ENCODE peak calls at places on chromosomes 4 and X, in nine cellular contexts. J is cardiac muscle cell; F is dorsolateral prefrontal cortex; M is lung; D is upper lobe of right lung; P is fibroblast of lung; C is thoracic aorta; O is tibial artery; I is CD8-positive, alpha-beta T cell. G is an unnamed sample.

GRCh38 chrX:101078716-101079115 is at the start of gene TMEM35A:
- DNase-seq in P (peak; percentile 44), M (no peak), C (no peak), I (no peak), D (no peak), O (no peak), F (no peak), J (peak; percentile 38), G (no peak)

GRCh38 chr4:52836653-52837052 is 25.5 kb upstream of the RASL11B start:
- DNase-seq in I (no peak), P (no peak), O (no peak), C (no peak), F (no peak), M (no peak), J (no peak), D (no peak), G (no peak)

GRCh38 chr4:85932371-85933305 is 427.2 kb downstream of the MAPK10 start:
- DNase-seq in J (peak; percentile 37), I (no peak), F (no peak), D (no peak), O (no peak), C (no peak), M (peak; percentile 35), P (peak; percentile 72), G (no peak)

GRCh38 chrX:105706041-105706440 is 116.3 kb upstream of the NRK start:
- DNase-seq in O (no peak), C (no peak), F (no peak), D (no peak), I (no peak), J (peak; percentile 67), M (no peak), P (no peak), G (no peak)

GRCh38 chr4:39308576-39308975 is 57.6 kb downstream of the RFC1 start:
- DNase-seq in P (peak; percentile 54), J (no peak), F (no peak), M (no peak), I (no peak), D (no peak), C (no peak), O (no peak), G (no peak)

GRCh38 chrX:38318606-38319005 is 8.7 kb downstream of the RPGR start:
- DNase-seq in O (no peak), D (no peak), I (no peak), J (no peak), M (no peak), F (no peak), C (no peak), P (no peak), G (no peak)

GRCh38 chr4:37770016-37770415 is 56.5 kb upstream of the PGM2 start:
- DNase-seq in O (no peak), P (peak; percentile 89), J (peak; percentile 85), F (no peak), D (no peak), M (no peak), I (no peak), C (no peak), G (no peak)

GRCh38 chr4:163540977-163541376 is 46.5 kb downstream of the TMA16 start:
- DNase-seq in I (no peak), J (peak; percentile 19), O (peak; percentile 22), F (no peak), P (peak; percentile 92), D (no peak), M (no peak), C (no peak), G (no peak)

GRCh38 chr4:1047106-1047975 is 35.9 kb downstream of the FGFRL1 start:
- DNase-seq in J (no peak), C (peak; percentile 1), P (no peak), D (peak; percentile 62), O (peak; percentile 24), F (peak; percentile 43), M (no peak), I (no peak), G (peak; percentile 77)

GRCh38 chr4:187232796-187233195 is 509.1 kb upstream of the FAT1 start:
- DNase-seq in C (no peak), P (no peak), J (no peak), M (no peak), F (no peak), I (no peak), D (no peak), O (no peak), G (no peak)

GRCh38 chrX:101759000-101759399 is 99.3 kb upstream of the ARMCX2 start:
- DNase-seq in P (peak; percentile 49), F (no peak), M (no peak), C (no peak), O (peak; percentile 21), I (no peak), D (no peak), J (peak; percentile 45), G (no peak)

GRCh38 chr4:3320361-3321023 is 27.7 kb downstream of the RGS12 start:
- DNase-seq in I (no peak), P (no peak), D (peak; percentile 31), O (no peak), M (no peak), F (no peak), C (no peak), J (no peak), G (peak; percentile 62)

GRCh38 chr4:112510468-112511293 is 5.3 kb downstream of the NEUROG2 start:
- DNase-seq in J (no peak), O (no peak), D (no peak), F (no peak), M (no peak), C (no peak), I (no peak), P (no peak), G (no peak)

GRCh38 chr4:52594961-52595360 is 64.1 kb downstream of the USP46 start:
- DNase-seq in F (no peak), M (no peak), D (no peak), O (no peak), J (peak; percentile 40), I (no peak), P (no peak), C (no peak), G (no peak)

GRCh38 chr4:119587796-119588195 is 40.8 kb downstream of the PDE5A start:
- DNase-seq in C (no peak), O (no peak), P (peak; percentile 30), F (no peak), D (no peak), I (no peak), M (no peak), J (no peak), G (no peak)

GRCh38 chr4:78652282-78652876 is 100.8 kb downstream of the ANXA3 start:
- DNase-seq in O (no peak), D (no peak), I (no peak), M (no peak), F (peak; percentile 48), P (peak; percentile 77), C (no peak), J (peak; percentile 75), G (no peak)

GRCh38 chr4:118356731-118357130 is 3.9 kb upstream of the PRSS12 start:
- DNase-seq in P (no peak), O (no peak), I (no peak), F (no peak), C (no peak), M (no peak), D (no peak), J (no peak), G (no peak)

GRCh38 chr4:136927172-136927571 is 605.1 kb downstream of the PCDH18 start:
- DNase-seq in P (peak; percentile 94), D (no peak), M (no peak), O (no peak), F (no peak), J (peak; percentile 11), I (no peak), C (no peak), G (no peak)

GRCh38 chrX:41265615-41266014 is 68.3 kb upstream of the DDX3X start:
- DNase-seq in D (no peak), F (peak; percentile 49), O (peak; percentile 24), M (no peak), I (peak; percentile 9), C (peak; percentile 7), P (peak; percentile 73), J (peak; percentile 29), G (no peak)

DNA sequence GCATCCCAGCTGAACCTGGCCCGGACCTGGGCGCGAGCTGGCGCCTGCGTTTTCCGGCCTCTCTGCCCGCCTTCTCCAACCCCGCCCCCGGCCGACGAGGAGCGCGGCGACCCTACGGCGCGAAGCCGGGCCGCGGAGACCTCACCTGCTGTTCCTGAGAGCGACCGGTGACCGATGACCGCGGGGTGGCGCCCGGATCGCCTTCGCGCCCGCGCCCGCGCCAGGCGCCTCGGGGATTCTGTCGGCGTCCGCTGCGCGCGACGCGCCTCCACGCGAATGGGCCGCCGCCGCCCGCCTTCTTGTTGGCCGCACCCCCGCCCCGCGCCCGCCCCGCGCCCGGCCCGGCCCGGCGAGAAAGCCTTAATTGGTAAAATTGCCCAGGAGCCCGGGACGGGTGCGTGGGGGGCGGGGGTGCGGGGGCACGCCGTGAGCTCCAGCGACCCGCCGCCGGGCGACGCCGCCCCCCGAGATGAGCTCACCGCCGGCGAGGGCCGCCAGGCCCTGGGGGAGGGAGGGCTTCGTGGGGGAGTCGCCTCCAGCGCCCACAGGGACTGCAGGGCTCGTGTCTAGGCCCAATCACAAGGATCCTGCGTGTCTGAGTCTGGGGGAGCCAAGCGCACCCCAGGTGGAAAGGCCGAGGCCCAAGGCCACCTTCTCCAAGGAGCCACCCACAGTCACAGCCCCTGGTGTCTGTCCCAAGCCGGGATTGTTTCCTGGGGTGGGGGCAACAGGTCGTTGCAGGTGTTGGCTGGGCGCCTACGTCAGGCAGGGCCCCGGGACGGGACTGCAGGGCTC is at the start of gene FLNA:
- DNase-seq in J (peak; percentile 34), F (no peak), M (no peak), D (no peak), C (no peak), I (no peak), O (peak; percentile 41), P (peak; percentile 49), G (no peak)
- TF ChIP-seq CTCF in J (no peak), F (peak; percentile 23), M (no peak), D (no peak), C (no peak), I (no peak), O (no peak), P (no peak), G (no peak)

GRCh38 chr4:6746721-6747689 is 31.0 kb downstream of the BLOC1S4 start:
- DNase-seq in J (peak; percentile 33), D (peak; percentile 94), P (peak; percentile 48), I (no peak), F (no peak), C (no peak), O (no peak), M (peak; percentile 88), G (peak; percentile 72)
- H3K27ac ChIP-seq in J (no peak overlapping the region), D (peak overlapping the region; percentile 51), P (no peak overlapping the region), I (no peak overlapping the region), F (no peak overlapping the region), C (peak overlapping the region; percentile 9), O (peak overlapping the region; percentile 51), M (peak overlapping the region; percentile 82), G (no peak overlapping the region)

DNA sequence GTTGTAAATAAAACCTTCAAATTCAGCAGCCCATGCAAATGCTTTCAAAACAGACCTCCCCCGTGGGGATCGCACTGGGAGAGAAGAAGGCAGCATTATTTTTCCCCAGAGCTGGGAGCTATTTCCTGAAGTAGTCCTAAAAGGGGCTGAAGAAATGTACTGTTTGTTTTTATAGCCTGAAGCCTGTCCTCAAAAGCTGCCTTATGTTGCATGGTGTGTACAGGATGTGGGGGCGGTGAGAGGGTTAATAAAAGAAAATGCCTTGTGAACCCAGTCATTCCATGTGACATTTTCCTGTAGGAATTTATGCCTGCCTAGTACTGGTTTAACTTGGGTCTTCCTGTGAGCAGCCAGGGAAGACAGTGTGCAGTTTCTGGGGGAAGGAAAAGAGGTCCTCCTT is 144.1 kb downstream of the SOWAHB start:
- DNase-seq in M (no peak), P (peak; percentile 97), O (no peak), D (no peak), C (no peak), I (no peak), J (peak; percentile 86), F (no peak), G (no peak)
- H3K4me3 ChIP-seq in M (no peak overlapping the region), P (peak overlapping the region; percentile 49), O (peak overlapping the region; percentile 38), D (peak overlapping the region; percentile 9), C (peak overlapping the region; percentile 40), I (no peak overlapping the region), J (no peak overlapping the region), F (no peak overlapping the region), G (peak overlapping the region; percentile 25)

GRCh38 chr4:156109943-156110925 is 156.6 kb upstream of the CTSO start:
- DNase-seq in O (no peak), C (no peak), M (no peak), F (no peak), I (no peak), P (peak; percentile 44), J (peak; percentile 78), D (no peak), G (no peak)
- TF ChIP-seq CTCF in O (no peak), C (no peak), M (no peak), F (no peak), I (no peak), P (no peak), J (peak; percentile 45), D (no peak), G (no peak)